ENCODE peak calls at places on chromosomes 6 and 20, in five cellular contexts. V, S, F, K and Z are unnamed samples.

GRCh38 chr6:92777146-92777740 is 642.1 kb downstream of the EPHA7 start:
- DNase-seq in S (peak; percentile 75), V (peak; percentile 3), K (no peak), F (no peak), Z (no peak)

GRCh38 chr6:33297406-33297955 is 1.3 kb downstream of the RGL2 start:
- DNase-seq in F (peak; percentile 81), V (peak; percentile 57), K (no peak), S (no peak), Z (peak; percentile 93)

GRCh38 chr20:63895886-63896135 is 885 bp downstream of the DNAJC5 start:
- DNase-seq in K (no peak), V (no peak), F (no peak), S (peak; percentile 47), Z (no peak)

GRCh38 chr6:31737315-31738047 is 1.2 kb upstream of the CLIC1 start:
- DNase-seq in F (no peak), S (peak; percentile 53), K (no peak), V (no peak), Z (peak; percentile 54)

GRCh38 chr20:63174309-63175030 is 41.5 kb downstream of the YTHDF1 start:
- DNase-seq in V (no peak), K (no peak), S (no peak), F (no peak), Z (no peak)

GRCh38 chr6:137391061-137391814 is 103.0 kb downstream of the OLIG3 start:
- DNase-seq in V (no peak), F (no peak), K (no peak), S (no peak), Z (no peak)

GRCh38 chr6:22072939-22073338 is 223.9 kb downstream of the PRL start:
- DNase-seq in K (no peak), F (no peak), V (no peak), S (no peak), Z (no peak)

GRCh38 chr6:105483492-105483891 is 80.6 kb upstream of the PREP start:
- DNase-seq in K (no peak), S (peak; percentile 56), V (no peak), F (no peak), Z (no peak)

GRCh38 chr6:116444092-116444491 is 17.1 kb upstream of the CALHM6 start:
- DNase-seq in F (no peak), K (no peak), V (peak; percentile 32), S (peak; percentile 78), Z (peak; percentile 22)

GRCh38 chr20:2873747-2874041 is 413 bp downstream of the PTPRA start:
- DNase-seq in F (peak; percentile 51), K (peak; percentile 36), S (peak; percentile 17), V (peak; percentile 73), Z (peak; percentile 13)

GRCh38 chr6:161792887-161793286 is 519.0 kb upstream of the AGPAT4 start:
- DNase-seq in V (no peak), F (no peak), K (no peak), S (no peak), Z (no peak)

GRCh38 chr6:41427642-41428401 is 92.4 kb downstream of the NCR2 start:
- DNase-seq in V (peak; percentile 63), S (no peak), F (peak; percentile 89), K (peak; percentile 54), Z (peak; percentile 94)
- TF ChIP-seq CTCF in V (peak; percentile 12), S (no peak), F (no peak), K (peak; percentile 37), Z (no peak)

GRCh38 chr20:11965602-11966001 is 47.9 kb downstream of the BTBD3 start:
- DNase-seq in F (no peak), V (no peak), K (no peak), S (peak; percentile 26), Z (no peak)
- TF ChIP-seq CTCF in F (no peak), V (no peak), K (no peak), S (peak; percentile 53), Z (no peak)

GRCh38 chr20:32153771-32154170 is 44.3 kb downstream of the TM9SF4 start:
- DNase-seq in K (no peak), V (no peak), S (no peak), F (no peak), Z (no peak)

GRCh38 chr20:32157611-32158010 is 48.1 kb downstream of the TM9SF4 start:
- DNase-seq in V (no peak), S (no peak), F (no peak), K (no peak), Z (no peak)

GRCh38 chr20:32152421-32153155 is 43.1 kb downstream of the TM9SF4 start:
- DNase-seq in S (no peak), F (no peak), V (no peak), K (no peak), Z (no peak)

GRCh38 chr20:32153156-32153665 is 43.7 kb downstream of the TM9SF4 start:
- DNase-seq in V (no peak), S (no peak), F (no peak), K (no peak), Z (no peak)

GRCh38 chr20:32155017-32155965 is 45.8 kb downstream of the TM9SF4 start:
- DNase-seq in F (peak; percentile 71), S (peak; percentile 80), V (peak; percentile 58), K (peak; percentile 64), Z (peak; percentile 85)
- TF ChIP-seq CTCF in F (no peak), S (peak; percentile 60), V (peak; percentile 35), K (peak; percentile 40), Z (peak; percentile 42)

GRCh38 chr6:160028487-160029275 is 59.8 kb downstream of the IGF2R start:
- DNase-seq in S (no peak), K (no peak), V (no peak), F (no peak), Z (no peak)

GRCh38 chr6:160027931-160028330 is 59.0 kb downstream of the IGF2R start:
- DNase-seq in V (no peak), S (peak; percentile 87), K (no peak), F (no peak), Z (no peak)

GRCh38 chr6:160029525-160029924 is 60.6 kb downstream of the IGF2R start:
- DNase-seq in F (no peak), S (no peak), K (no peak), V (no peak), Z (no peak)

GRCh38 chr6:160031442-160031841 is 62.6 kb downstream of the IGF2R start:
- DNase-seq in V (no peak), S (no peak), F (no peak), K (no peak), Z (no peak)

GRCh38 chr6:160030103-160030502 is 61.2 kb downstream of the IGF2R start:
- DNase-seq in F (peak; percentile 62), S (peak; percentile 97), K (peak; percentile 85), V (no peak), Z (no peak)
- TF ChIP-seq CTCF in F (no peak), S (no peak), K (no peak), V (no peak), Z (no peak)

DNA sequence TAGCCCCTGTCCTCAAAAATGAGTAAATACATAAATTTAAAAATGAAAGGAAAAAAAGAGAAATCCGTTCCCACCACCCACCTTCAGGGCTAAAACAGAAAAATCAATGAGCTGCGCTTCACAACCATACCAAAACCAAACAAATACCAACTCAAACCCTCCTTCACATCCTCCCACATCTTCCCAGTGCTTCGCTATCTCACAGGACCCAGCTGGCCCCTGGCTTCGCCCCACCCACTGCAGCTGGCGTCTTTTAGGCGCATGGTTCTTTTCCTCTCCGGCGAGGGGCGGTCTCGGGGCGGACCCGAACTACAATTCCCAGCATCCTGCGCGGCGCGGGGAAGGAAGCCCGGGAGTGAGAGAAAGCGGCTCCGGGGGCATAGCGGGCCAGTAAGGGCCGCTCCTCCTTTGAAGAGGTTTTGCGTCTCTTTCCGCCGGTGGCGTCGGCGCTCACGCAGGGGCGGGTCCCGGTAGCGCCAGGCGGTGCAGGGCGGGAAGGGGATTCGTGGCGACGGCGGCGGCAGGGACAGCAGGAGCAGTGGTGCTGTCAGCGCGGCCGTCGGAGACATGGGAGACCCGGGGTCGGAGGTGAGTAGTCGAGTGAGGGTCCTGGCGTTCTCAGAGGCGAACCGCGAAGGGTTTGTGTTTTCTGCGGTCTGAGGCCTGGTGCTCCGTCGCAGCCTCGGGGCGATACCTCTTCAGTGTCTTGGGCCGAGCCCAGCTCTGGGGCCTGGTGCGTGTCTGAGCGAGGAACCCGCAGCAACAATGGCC is at the start of gene ZNF451:
- DNase-seq in K (peak; percentile 97), F (peak; percentile 97), V (peak; percentile 95), S (peak; percentile 96), Z (peak; percentile 97)
- TF ChIP-seq CTCF in K (no peak), F (no peak), V (no peak), S (no peak), Z (no peak)